ENCODE peak calls at places on chromosomes 4 and X, in four cellular contexts. X, Y, F and H are unnamed samples.

GRCh38 chr4:52982246-52982950 is 120.3 kb downstream of the RASL11B start:
- DNase-seq in X (peak; percentile 62), Y (peak; percentile 49), F (peak; percentile 46), H (no peak)

GRCh38 chr4:116705466-116705865 is 379.9 kb downstream of the TRAM1L1 start:
- DNase-seq in X (no peak), Y (no peak), F (no peak), H (no peak)

GRCh38 chr4:119028296-119028695 is 107.3 kb upstream of the MYOZ2 start:
- DNase-seq in X (no peak), Y (no peak), F (no peak), H (no peak)

GRCh38 chr4:87093443-87094123 is 126.8 kb downstream of the KLHL8 start:
- DNase-seq in X (peak; percentile 71), Y (peak; percentile 73), F (peak; percentile 58), H (peak; percentile 19)

GRCh38 chr4:76569225-76569624 is 134.2 kb downstream of the SHROOM3 start:
- DNase-seq in X (no peak), Y (no peak), F (no peak), H (no peak)

GRCh38 chrX:66728818-66729271 is 90.0 kb upstream of the EDA2R start:
- DNase-seq in X (peak; percentile 70), Y (peak; percentile 81), F (peak; percentile 44), H (peak; percentile 10)

GRCh38 chr4:45566896-45567603 is 556.8 kb downstream of the GABRG1 start:
- DNase-seq in X (no peak), Y (no peak), F (no peak), H (no peak)

GRCh38 chrX:48957477-48957826 is at the start of gene OTUD5:
- DNase-seq in X (peak; percentile 55), Y (no peak), F (no peak), H (peak; percentile 66)

GRCh38 chr4:109148577-109149075 is 153.8 kb downstream of the COL25A1 start:
- DNase-seq in X (no peak), Y (no peak), F (no peak), H (no peak)

GRCh38 chr4:40056722-40057539 is at the start of gene N4BP2:
- DNase-seq in X (peak; percentile 80), Y (peak; percentile 67), F (peak; percentile 76), H (peak; percentile 59)

GRCh38 chrX:13658602-13659001 is 5.7 kb downstream of the TCEANC start:
- DNase-seq in X (peak; percentile 77), Y (peak; percentile 60), F (peak; percentile 41), H (no peak)

GRCh38 chr4:93771640-93772411 is 56.7 kb upstream of the ATOH1 start:
- DNase-seq in X (no peak), Y (no peak), F (no peak), H (no peak)

GRCh38 chr4:68434277-68434676 is 13.0 kb upstream of the TMPRSS11E start:
- DNase-seq in X (no peak), Y (no peak), F (no peak), H (no peak)

GRCh38 chr4:177161781-177162180 is 147.9 kb upstream of the NEIL3 start:
- DNase-seq in X (no peak), Y (no peak), F (no peak), H (no peak)

GRCh38 chr4:73317092-73317491 is 58.5 kb upstream of the ANKRD17 start:
- DNase-seq in X (no peak), Y (no peak), F (no peak), H (no peak)

GRCh38 chrX:129843209-129843458 is 552 bp downstream of the ZDHHC9 start:
- DNase-seq in X (no peak), Y (no peak), F (no peak), H (no peak)

GRCh38 chr4:152643153-152644035 is 36.4 kb downstream of the TMEM154 start:
- DNase-seq in X (no peak), Y (no peak), F (no peak), H (no peak)

GRCh38 chr4:175651701-175652100 is 160.4 kb downstream of the GPM6A start:
- DNase-seq in X (no peak), Y (no peak), F (no peak), H (no peak)

GRCh38 chr4:122932763-122933162 is 10.4 kb upstream of the NUDT6 start:
- DNase-seq in X (no peak), Y (no peak), F (no peak), H (no peak)

GRCh38 chr4:63620271-63620670 is 789.0 kb downstream of the TECRL start:
- DNase-seq in X (no peak), Y (no peak), F (no peak), H (no peak)

GRCh38 chrX:39445336-39445735 is 644.1 kb downstream of the MID1IP1 start:
- DNase-seq in X (no peak), Y (peak; percentile 39), F (no peak), H (peak; percentile 8)

GRCh38 chr4:17544831-17545234 is 29.9 kb downstream of the CLRN2 start:
- DNase-seq in X (peak; percentile 63), Y (peak; percentile 56), F (no peak), H (no peak)

GRCh38 chr4:15659768-15660394 is 4.7 kb upstream of the FBXL5 start:
- DNase-seq in X (no peak), Y (no peak), F (peak; percentile 28), H (no peak)

GRCh38 chrX:84144281-84144680 is 43.7 kb downstream of the RPS6KA6 start:
- DNase-seq in X (no peak), Y (no peak), F (peak; percentile 48), H (no peak)

GRCh38 chrX:12973561-12974216 is 1.2 kb upstream of the TMSB4X start:
- DNase-seq in X (no peak), Y (no peak), F (no peak), H (peak; percentile 26)

GRCh38 chrX:124208675-124209074 is 123.8 kb upstream of the TEX13D start:
- DNase-seq in X (no peak), Y (no peak), F (no peak), H (no peak)

GRCh38 chr4:177191586-177191985 is 118.1 kb upstream of the NEIL3 start:
- DNase-seq in X (no peak), Y (no peak), F (no peak), H (no peak)

GRCh38 chr4:115790812-115791211 is 677.4 kb upstream of the NDST4 start:
- DNase-seq in X (no peak), Y (peak; percentile 10), F (no peak), H (no peak)

GRCh38 chr4:110611968-110612447 is 10.9 kb downstream of the PITX2 start:
- DNase-seq in X (no peak), Y (no peak), F (no peak), H (no peak)

GRCh38 chr4:11548529-11549176 is 120.0 kb upstream of the HS3ST1 start:
- DNase-seq in X (no peak), Y (no peak), F (peak; percentile 40), H (no peak)

GRCh38 chr4:3269105-3269927 is 20.4 kb downstream of the MSANTD1 start:
- DNase-seq in X (no peak), Y (no peak), F (no peak), H (no peak)

GRCh38 chr4:11585506-11585905 is 156.8 kb upstream of the HS3ST1 start:
- DNase-seq in X (no peak), Y (no peak), F (no peak), H (no peak)

GRCh38 chr4:161252520-161253141 is 911.2 kb downstream of the FSTL5 start:
- DNase-seq in X (no peak), Y (peak; percentile 66), F (peak; percentile 4), H (no peak)

GRCh38 chr4:71304289-71304850 is 34.5 kb upstream of the SLC4A4 start:
- DNase-seq in X (no peak), Y (no peak), F (peak; percentile 35), H (no peak)